ENCODE peak calls at places on chromosomes 11 and 22, in five cellular contexts. S is NCI-H510A treated with DMSO at 0.1 percent for 48 hours; K is activated effector memory CD4-positive, alpha-beta T cell treated with Interleukin-2 at 50 U/mL for 16 hours; U is AG08395; C is left ventricle myocardium inferior. N is an unnamed sample.

GRCh38 chr22:41762980-41763779 is 37.3 kb upstream of the CCDC134 start:
- DNase-seq in C (no peak), U (no peak), K (no peak), S (peak; percentile 77), N (no peak)

GRCh38 chr22:33952776-33953175 is 32.5 kb upstream of the LARGE1 start:
- DNase-seq in K (no peak), C (no peak), U (no peak), S (no peak), N (no peak)

GRCh38 chr11:65290448-65291165 is 24.1 kb upstream of the CDC42EP2 start:
- DNase-seq in U (peak; percentile 95), S (no peak), C (peak; percentile 93), K (no peak), N (no peak)

GRCh38 chr11:94740975-94741707 is 27.0 kb upstream of the AMOTL1 start:
- DNase-seq in C (no peak), U (peak; percentile 77), S (peak; percentile 55), K (no peak), N (no peak)

GRCh38 chr11:11211186-11211585 is 141.9 kb downstream of the CSNK2A3 start:
- DNase-seq in K (no peak), C (no peak), U (no peak), S (no peak), N (no peak)

GRCh38 chr11:85813721-85814120 is 2.8 kb upstream of the SYTL2 start:
- DNase-seq in C (no peak), U (no peak), K (no peak), S (peak; percentile 61), N (no peak)

GRCh38 chr11:130403967-130404366 is 24.4 kb downstream of the ADAMTS8 start:
- DNase-seq in C (no peak), U (no peak), K (no peak), S (no peak), N (no peak)

GRCh38 chr11:1570001-1570453 is 2.0 kb downstream of the DUSP8 start:
- DNase-seq in S (no peak), U (no peak), K (no peak), C (no peak), N (no peak)

GRCh38 chr11:72759468-72759867 is 7.3 kb upstream of the ARAP1 start:
- DNase-seq in C (no peak), S (peak; percentile 61), U (no peak), K (no peak), N (no peak)

GRCh38 chr22:30566125-30566524 is 8.3 kb downstream of the GAL3ST1 start:
- DNase-seq in C (no peak), S (no peak), K (no peak), U (no peak), N (no peak)

GRCh38 chr11:119382101-119382500 is 611 bp upstream of the USP2 start:
- DNase-seq in K (no peak), C (no peak), S (peak; percentile 36), U (no peak), N (no peak)